ENCODE peak calls at places on chromosomes 7 and 10, in four cellular contexts. H is right lobe of liver, N is psoas muscle, B is body of pancreas. Q is an unnamed sample. For H3K4me1, the result is how much of the 10 kb centered on the place peaks cover.

GRCh38 chr7:82339958-82340357 is 103.6 kb downstream of the CACNA2D1 start:
- DNase-seq in B (no peak), H (no peak), N (no peak), Q (no peak)

GRCh38 chr10:103833731-103834365 is 21.5 kb downstream of the SH3PXD2A start:
- DNase-seq in N (peak), H (peak), B (peak), Q (no peak)

GRCh38 chr7:74240482-74240881 is 13.7 kb downstream of the RFC2 start:
- DNase-seq in N (no peak), H (peak), B (no peak), Q (no peak)

GRCh38 chr7:142796001-142796500 is 25.3 kb downstream of the PRSS2 start:
- DNase-seq in B (no peak), N (no peak), H (no peak), Q (no peak)

GRCh38 chr7:4805110-4805978 is 29.9 kb downstream of the AP5Z1 start:
- DNase-seq in H (no peak), B (no peak), N (no peak), Q (no peak)

GRCh38 chr7:134907639-134908038 is 78.7 kb upstream of the AGBL3 start:
- DNase-seq in H (no peak), N (no peak), B (no peak), Q (no peak)

GRCh38 chr7:78734626-78735025 is 718.8 kb downstream of the MAGI2 start:
- DNase-seq in B (no peak), H (no peak), N (no peak), Q (no peak)

GRCh38 chr7:140213684-140214074 is 36.9 kb upstream of the KDM7A start:
- DNase-seq in H (no peak), B (no peak), N (no peak), Q (no peak)

GRCh38 chr7:18019562-18019961 is 8.1 kb downstream of the PRPS1L1 start:
- DNase-seq in N (no peak), B (no peak), H (no peak), Q (no peak)

GRCh38 chr7:120944826-120945562 is 5.6 kb upstream of the ING3 start:
- DNase-seq in B (no peak), H (no peak), N (no peak), Q (no peak)

GRCh38 chr10:76303682-76304316 is 872.4 kb downstream of the LRMDA start:
- DNase-seq in N (peak), B (peak), H (peak), Q (peak)

GRCh38 chr7:31702354-31702753 is 15.3 kb downstream of the PPP1R17 start:
- DNase-seq in H (no peak), N (no peak), B (no peak), Q (no peak)

GRCh38 chr10:101867931-101868330 is 24.3 kb upstream of the KCNIP2 start:
- DNase-seq in B (no peak), H (no peak), N (no peak), Q (no peak)

GRCh38 chr10:132396495-132397035 is 435 bp upstream of the PWWP2B start:
- DNase-seq in H (peak), N (peak), B (peak), Q (no peak)

GRCh38 chr7:33757050-33757449 is 148.3 kb upstream of the BMPER start:
- DNase-seq in N (peak), B (no peak), H (no peak), Q (no peak)

GRCh38 chr10:3757638-3758490 is 27.1 kb downstream of the KLF6 start:
- DNase-seq in B (no peak), N (no peak), H (no peak), Q (no peak)

GRCh38 chr7:12771378-12771877 is 84.0 kb downstream of the ARL4A start:
- DNase-seq in B (peak), N (no peak), H (peak), Q (no peak)

GRCh38 chr10:21114683-21115082 is 217.6 kb upstream of the NEBL start:
- DNase-seq in B (no peak), H (no peak), N (no peak), Q (no peak)

GRCh38 chr7:121076350-121077164 is 88.0 kb downstream of the CPED1 start:
- DNase-seq in N (no peak), H (no peak), B (no peak), Q (no peak)

GRCh38 chr10:5527332-5528200 is 2.8 kb downstream of the CALML3 start:
- DNase-seq in H (peak), B (no peak), N (no peak), Q (no peak)

GRCh38 chr7:141221007-141221612 is 147.2 kb downstream of the TMEM178B start:
- DNase-seq in N (no peak), B (no peak), H (no peak), Q (no peak)

GRCh38 chr7:95473276-95473985 is 12.3 kb upstream of the ASB4 start:
- DNase-seq in N (no peak), H (no peak), B (no peak), Q (no peak)

GRCh38 chr10:123858039-123858740 is 33.4 kb downstream of the CPXM2 start:
- DNase-seq in N (no peak), H (no peak), B (no peak), Q (no peak)

GRCh38 chr7:75054744-75055527 is 18.7 kb downstream of the RCC1L start:
- DNase-seq in B (no peak), N (peak), H (no peak), Q (peak)

GRCh38 chr7:21142081-21142480 is 285.8 kb upstream of the SP4 start:
- DNase-seq in N (no peak), B (no peak), H (no peak), Q (no peak)

GRCh38 chr10:43231523-43232078 is 35.3 kb downstream of the RASGEF1A start:
- DNase-seq in B (peak), H (peak), N (no peak), Q (peak)

GRCh38 chr7:119720541-119720940 is 552.4 kb upstream of the KCND2 start:
- DNase-seq in N (no peak), B (no peak), H (no peak), Q (no peak)

GRCh38 chr10:122263971-122264370 is 7.1 kb upstream of the BTBD16 start:
- DNase-seq in N (no peak), B (no peak), H (no peak), Q (no peak)

GRCh38 chr10:61130366-61130765 is 186.4 kb upstream of the RHOBTB1 start:
- DNase-seq in N (no peak), H (no peak), B (no peak), Q (no peak)

GRCh38 chr7:35248576-35249536 is 5.0 kb downstream of the TBX20 start:
- DNase-seq in N (no peak), B (no peak), H (no peak), Q (peak)

GRCh38 chr7:101728888-101729883 is 88.2 kb upstream of the CUX1 start:
- DNase-seq in B (no peak), N (peak), H (no peak), Q (peak)

GRCh38 chr7:128910569-128910945 is at the start of gene KCP:
- DNase-seq in N (no peak), H (peak), B (no peak), Q (no peak)

GRCh38 chr7:154892459-154892858 is 110.5 kb downstream of the PAXIP1 start:
- DNase-seq in H (no peak), N (no peak), B (no peak), Q (no peak)

GRCh38 chr7:150943453-150943814 is 34.7 kb downstream of the KCNH2 start:
- DNase-seq in N (no peak), B (no peak), H (no peak), Q (no peak)

GRCh38 chr10:75465110-75465509 is 33.7 kb downstream of the LRMDA start:
- DNase-seq in H (no peak), N (no peak), B (no peak), Q (no peak)

DNA sequence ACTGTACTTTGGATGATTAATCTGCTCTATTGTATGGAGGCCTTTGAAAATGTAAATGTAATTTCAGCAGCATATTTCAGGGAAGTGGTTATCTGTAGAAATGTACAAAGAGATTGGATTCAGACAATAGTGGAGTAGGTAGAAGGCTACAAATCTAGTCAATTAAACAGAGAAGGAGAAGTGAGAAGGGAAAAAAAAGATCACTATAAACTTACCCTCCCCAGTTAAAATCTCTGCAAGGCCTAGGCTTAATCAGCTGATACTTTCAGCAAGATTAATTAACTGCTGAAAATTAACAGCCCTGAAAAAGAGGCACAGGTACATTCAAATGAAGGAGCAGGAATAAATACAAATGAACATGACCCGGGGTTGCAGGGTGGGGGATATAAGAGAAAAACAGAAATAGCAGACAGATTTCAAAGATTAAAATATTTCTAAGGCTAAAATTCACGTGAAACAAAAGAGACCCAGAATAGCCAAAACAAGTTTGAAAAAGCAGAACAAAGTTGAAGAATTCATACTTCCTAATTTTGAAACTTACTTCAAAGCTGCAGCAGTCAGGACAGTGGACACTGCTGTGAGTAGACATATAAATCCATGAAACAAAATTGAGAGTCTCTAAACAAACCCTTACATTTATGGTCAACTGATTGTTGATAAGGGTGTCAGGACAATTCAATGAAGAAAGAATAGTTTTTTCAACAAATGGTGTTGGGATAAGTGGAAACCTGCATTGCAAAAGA is 96.0 kb downstream of the NRCAM start:
- DNase-seq in N (no peak), H (no peak), B (no peak), Q (no peak)
- H3K4me1 ChIP-seq in N (under half), H (under half), B (half or more), Q (under half)

DNA sequence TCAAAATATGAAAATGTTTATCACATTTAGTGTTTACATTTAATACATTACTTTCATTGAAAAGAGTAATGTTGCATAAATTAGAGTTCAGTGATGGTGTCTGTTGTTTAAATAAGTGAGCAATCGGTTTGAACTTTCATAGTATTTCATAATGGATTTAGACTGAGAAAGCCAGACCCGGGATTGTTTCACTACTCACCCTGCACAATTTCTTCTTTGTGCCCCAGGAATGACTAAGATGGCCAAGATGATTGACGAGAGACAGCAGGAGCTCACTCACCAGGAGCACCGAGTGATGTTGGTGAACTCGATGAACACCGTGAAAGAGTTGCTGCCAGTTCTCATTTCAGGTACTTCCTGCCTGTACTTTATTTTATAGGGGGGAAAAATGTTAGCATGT is 74.6 kb downstream of the VCL start:
- DNase-seq in B (no peak), H (no peak), N (no peak), Q (no peak)
- H3K27ac ChIP-seq in B (no peak), H (no peak), N (peak), Q (no peak)

GRCh38 chr10:71238626-71239025 is 26.3 kb downstream of the UNC5B start:
- DNase-seq in N (no peak), H (no peak), B (no peak), Q (no peak)
- H3K4me1 ChIP-seq in N (under half), H (under half), B (under half), Q (under half)

DNA sequence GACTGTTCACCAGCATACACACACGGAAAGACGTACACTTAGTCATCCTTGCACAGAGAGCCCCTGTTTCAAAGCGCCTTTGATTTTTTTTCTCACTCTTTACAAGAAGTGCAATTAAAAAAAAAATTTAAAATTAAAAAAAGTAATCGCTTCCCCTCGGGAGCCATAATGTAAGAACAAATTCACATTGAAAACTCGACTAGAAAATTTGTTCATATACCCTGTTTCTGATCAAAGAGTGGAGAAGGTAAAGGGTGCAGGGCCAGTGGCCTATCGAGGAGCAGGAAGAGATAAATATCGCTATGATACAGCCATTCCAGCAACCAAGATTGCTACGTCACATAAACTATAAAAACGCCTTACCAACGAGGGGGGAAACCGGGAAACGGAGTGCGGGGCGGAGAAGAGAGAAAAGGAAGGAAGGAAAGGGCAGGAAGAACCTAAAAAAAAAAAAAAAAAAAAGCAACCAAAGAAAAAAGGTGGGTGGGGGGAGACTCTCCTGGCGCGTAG is 5.0 kb upstream of the HOXA2 start:
- DNase-seq in H (no peak), B (no peak), N (no peak), Q (no peak)
- H3K27ac ChIP-seq in H (peak), B (peak), N (peak), Q (peak)

GRCh38 chr7:90892213-90892612 is 296.1 kb downstream of the CDK14 start:
- DNase-seq in B (no peak), N (no peak), H (no peak), Q (no peak)

GRCh38 chr7:90894122-90894521 is 298.0 kb downstream of the CDK14 start:
- DNase-seq in B (no peak), N (no peak), H (no peak), Q (no peak)

GRCh38 chr7:90889210-90889609 is 293.1 kb downstream of the CDK14 start:
- DNase-seq in H (no peak), B (no peak), N (no peak), Q (no peak)

GRCh38 chr7:90889644-90890043 is 293.5 kb downstream of the CDK14 start:
- DNase-seq in N (no peak), H (no peak), B (no peak), Q (no peak)

DNA sequence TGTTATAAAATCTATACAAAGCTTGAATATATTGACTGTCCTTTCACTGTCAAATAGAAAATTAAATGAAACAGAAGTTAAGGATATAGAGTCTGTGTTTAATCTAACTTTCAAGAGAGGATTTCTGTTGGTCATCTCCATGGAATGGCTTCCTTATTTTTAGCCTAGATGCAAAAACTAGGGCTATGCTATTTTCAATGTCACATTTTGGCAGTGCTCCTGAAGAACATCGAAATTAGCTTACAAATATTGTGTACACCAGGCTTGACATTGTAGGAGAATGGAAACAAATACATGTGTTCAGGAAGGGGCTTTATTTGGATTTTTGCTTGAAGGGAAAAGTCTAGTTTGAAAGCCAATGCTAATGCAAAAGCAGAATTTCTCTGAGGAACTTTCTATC is 295.4 kb downstream of the CDK14 start:
- DNase-seq in H (no peak), N (no peak), B (no peak), Q (no peak)
- H3K4me1 ChIP-seq in H (under half), N (under half), B (under half), Q (under half)

DNA sequence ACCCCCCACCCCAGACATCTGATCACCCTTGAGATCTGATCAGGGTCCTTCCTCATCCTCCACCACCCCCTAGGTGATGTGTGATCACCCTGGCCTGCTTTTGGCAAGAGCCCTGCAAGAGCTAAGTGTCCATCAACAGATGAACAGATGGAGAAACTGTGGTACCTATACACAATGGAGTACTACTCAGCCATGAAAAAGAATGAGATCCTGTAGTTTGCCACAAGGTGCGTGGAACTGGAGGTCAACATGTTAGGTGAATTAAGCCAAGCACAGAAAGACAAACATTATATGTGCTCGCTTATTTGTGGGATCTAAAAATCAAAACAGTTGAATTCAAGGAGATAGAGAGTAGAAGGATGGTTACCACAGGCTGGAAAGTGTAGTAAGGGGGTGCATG is 209.1 kb downstream of the USP6NL start:
- DNase-seq in B (no peak), H (no peak), N (no peak), Q (no peak)
- H3K27ac ChIP-seq in B (no peak), H (no peak), N (no peak), Q (no peak)